ENCODE peak calls at places on chromosomes 2 and 18, in six cellular contexts. S is WTC11, C is tibial artery, U is fibroblast of mammary gland, A is progenitor cell of endocrine pancreas, R is heart left ventricle. B is an unnamed sample.
A peak's percentile ranks its signal among the peaks of the same experiment; 100 is the strongest.

GRCh38 chr2:213500881-213501280 is 216.6 kb downstream of the SPAG16 start:
- DNase-seq in S (no peak), A (no peak), R (no peak), C (no peak), U (no peak), B (no peak)

GRCh38 chr2:60581461-60582282 is 28.2 kb upstream of the BCL11A start:
- DNase-seq in R (peak; percentile 68), S (peak; percentile 76), U (peak; percentile 26), C (peak; percentile 33), A (peak; percentile 77), B (peak; percentile 70)

GRCh38 chr18:76464281-76465259 is 30.5 kb downstream of the ZNF516 start:
- DNase-seq in S (no peak), U (no peak), A (no peak), R (no peak), C (no peak), B (no peak)

GRCh38 chr18:23134780-23135678 is at the start of gene CABLES1:
- DNase-seq in R (peak; percentile 62), A (peak; percentile 56), S (peak; percentile 56), U (peak; percentile 22), C (peak; percentile 75), B (no peak)

GRCh38 chr2:168585700-168586099 is 129.6 kb downstream of the CERS6 start:
- DNase-seq in C (no peak), R (no peak), S (no peak), A (no peak), U (no peak), B (no peak)

GRCh38 chr2:175009917-175010621 is 4.9 kb upstream of the CHN1 start:
- DNase-seq in S (no peak), U (no peak), C (no peak), R (no peak), A (no peak), B (no peak)

GRCh38 chr2:27741673-27742072 is 29.8 kb upstream of the MRPL33 start:
- DNase-seq in U (no peak), C (no peak), S (no peak), A (no peak), R (no peak), B (no peak)

GRCh38 chr2:219555956-219556355 is 12.1 kb downstream of the TMEM198 start:
- DNase-seq in C (no peak), R (no peak), S (no peak), A (no peak), U (no peak), B (no peak)

GRCh38 chr2:226984461-226985226 is 148.8 kb downstream of the RHBDD1 start:
- DNase-seq in A (no peak), C (no peak), U (no peak), S (no peak), R (no peak), B (no peak)

GRCh38 chr2:95273911-95274290 is 348 bp upstream of the PROM2 start:
- DNase-seq in R (no peak), C (peak; percentile 17), A (no peak), U (no peak), S (no peak), B (no peak)
- TF ChIP-seq CTCF in R (no peak), C (no peak), A (no peak), U (no peak), S (no peak), B (no peak)

GRCh38 chr18:79924814-79925655 is 26.4 kb downstream of the SLC66A2 start:
- DNase-seq in A (no peak), R (peak; percentile 29), S (peak; percentile 8), U (no peak), C (peak; percentile 12), B (peak; percentile 41)
- TF ChIP-seq CTCF in A (no peak), R (no peak), S (no peak), U (no peak), C (no peak), B (no peak)

GRCh38 chr2:237456200-237456731 is 30.8 kb upstream of the MLPH start:
- DNase-seq in A (no peak), C (peak; percentile 89), R (peak; percentile 75), S (no peak), U (peak; percentile 77), B (no peak)

GRCh38 chr2:237458519-237458918 is 28.5 kb upstream of the MLPH start:
- DNase-seq in S (no peak), A (no peak), C (no peak), R (no peak), U (no peak), B (no peak)

GRCh38 chr2:237457388-237457941 is 29.6 kb upstream of the MLPH start:
- DNase-seq in S (no peak), R (no peak), C (no peak), A (no peak), U (no peak), B (no peak)

GRCh38 chr2:237459741-237460174 is 27.3 kb upstream of the MLPH start:
- DNase-seq in S (no peak), C (no peak), U (peak; percentile 90), A (no peak), R (no peak), B (no peak)

GRCh38 chr2:237459226-237459625 is 27.8 kb upstream of the MLPH start:
- DNase-seq in R (no peak), U (peak; percentile 36), S (no peak), A (no peak), C (no peak), B (no peak)
- TF ChIP-seq CTCF in R (no peak), U (no peak), S (no peak), A (no peak), C (no peak), B (no peak)

GRCh38 chr2:143110759-143111428 is 18.3 kb upstream of the ARHGAP15 start:
- DNase-seq in U (peak; percentile 75), R (peak; percentile 55), S (peak; percentile 66), C (peak; percentile 54), A (peak; percentile 27), B (peak; percentile 50)
- TF ChIP-seq CTCF in U (peak; percentile 62), R (peak; percentile 57), S (peak; percentile 63), C (peak; percentile 55), A (peak; percentile 72), B (peak; percentile 94)

B was measured in CD14-positive monocyte.